ENCODE peak calls at places on chromosome 22, in six cellular contexts. O is bronchial epithelial cell, X is tibial artery, M is dorsolateral prefrontal cortex, P is brain microvascular endothelial cell, A is Panc1. F is an unnamed sample.

GRCh38 chr22:49549256-49549655 is 278.4 kb downstream of the BRD1 start:
- DNase-seq in O (no peak), X (peak; percentile 60), M (no peak), P (no peak), A (no peak), F (no peak)

GRCh38 chr22:30694638-30695350 is at the start of gene OSBP2:
- DNase-seq in O (no peak), X (peak; percentile 62), M (peak; percentile 57), P (no peak), A (no peak), F (peak; percentile 27)

GRCh38 chr22:20430641-20431519 is 6.7 kb downstream of the SCARF2 start:
- DNase-seq in O (peak; percentile 15), X (peak; percentile 67), M (peak; percentile 48), P (no peak), A (no peak), F (no peak)

GRCh38 chr22:21762712-21763581 is 27.4 kb upstream of the YPEL1 start:
- DNase-seq in O (no peak), X (no peak), M (no peak), P (no peak), A (no peak), F (no peak)

GRCh38 chr22:36077261-36077660 is 48.6 kb upstream of the RBFOX2 start:
- DNase-seq in O (peak; percentile 41), X (no peak), M (no peak), P (no peak), A (no peak), F (peak; percentile 40)

GRCh38 chr22:17369553-17370035 is 334 bp downstream of the CECR2 start:
- DNase-seq in O (no peak), X (no peak), M (peak; percentile 47), P (no peak), A (no peak), F (peak; percentile 26)

GRCh38 chr22:19292262-19293230 is 1.0 kb upstream of the CLTCL1 start:
- DNase-seq in O (peak; percentile 52), X (peak; percentile 77), M (no peak), P (no peak), A (no peak), F (peak; percentile 3)

GRCh38 chr22:17994424-17995108 is 29.8 kb downstream of the MICAL3 start:
- DNase-seq in O (no peak), X (no peak), M (no peak), P (no peak), A (no peak), F (no peak)

GRCh38 chr22:21015051-21016006 is at the start of gene P2RX6:
- DNase-seq in O (no peak), X (no peak), M (no peak), P (peak; percentile 25), A (no peak), F (peak; percentile 81)

GRCh38 chr22:44505796-44506354 is 7.8 kb upstream of the RTL6 start:
- DNase-seq in O (no peak), X (peak; percentile 9), M (no peak), P (no peak), A (no peak), F (peak; percentile 54)

GRCh38 chr22:20153945-20154344 is 3.1 kb upstream of the CCDC188 start:
- DNase-seq in O (no peak), X (no peak), M (no peak), P (no peak), A (no peak), F (no peak)

GRCh38 chr22:24474221-24474620 is 20.9 kb upstream of the UPB1 start:
- DNase-seq in O (peak; percentile 60), X (no peak), M (no peak), P (peak; percentile 92), A (no peak), F (peak; percentile 54)

GRCh38 chr22:48627203-48627602 is 1200.5 kb downstream of the BRD1 start:
- DNase-seq in O (no peak), X (no peak), M (no peak), P (no peak), A (no peak), F (no peak)

GRCh38 chr22:35425971-35426800 is 26.2 kb downstream of the MCM5 start:
- DNase-seq in O (peak; percentile 51), X (no peak), M (no peak), P (no peak), A (no peak), F (no peak)

GRCh38 chr22:37161442-37161841 is 11.7 kb upstream of the IL2RB start:
- DNase-seq in O (no peak), X (no peak), M (no peak), P (no peak), A (no peak), F (peak; percentile 32)

GRCh38 chr22:46129390-46130041 is 20.8 kb upstream of the PPARA start:
- DNase-seq in O (no peak), X (no peak), M (no peak), P (no peak), A (no peak), F (no peak)

GRCh38 chr22:35842954-35843353 is 125.3 kb downstream of the APOL5 start:
- DNase-seq in O (peak; percentile 48), X (no peak), M (no peak), P (peak; percentile 62), A (no peak), F (peak; percentile 58)

GRCh38 chr22:20184501-20185145 is 33.8 kb upstream of the CCDC188 start:
- DNase-seq in O (no peak), X (no peak), M (no peak), P (no peak), A (no peak), F (no peak)

GRCh38 chr22:37926358-37926757 is 20.3 kb downstream of the MICALL1 start:
- DNase-seq in O (no peak), X (no peak), M (no peak), P (no peak), A (no peak), F (no peak)

GRCh38 chr22:48746789-48747425 is 1080.8 kb downstream of the BRD1 start:
- DNase-seq in O (no peak), X (no peak), M (peak; percentile 36), P (no peak), A (no peak), F (no peak)

GRCh38 chr22:41596776-41597634 is 7.4 kb upstream of the PMM1 start:
- DNase-seq in O (peak; percentile 57), X (peak; percentile 74), M (no peak), P (peak; percentile 22), A (no peak), F (peak; percentile 49)

GRCh38 chr22:19018256-19018655 is 82.2 kb upstream of the PRODH start:
- DNase-seq in O (no peak), X (no peak), M (no peak), P (no peak), A (no peak), F (no peak)

GRCh38 chr22:25237503-25237902 is 18.1 kb downstream of the CRYBB2 start:
- DNase-seq in O (no peak), X (no peak), M (no peak), P (no peak), A (no peak), F (no peak)

GRCh38 chr22:48719978-48720661 is 1107.6 kb downstream of the BRD1 start:
- DNase-seq in O (no peak), X (peak; percentile 28), M (peak; percentile 41), P (no peak), A (no peak), F (no peak)

GRCh38 chr22:33579448-33580093 is 340.7 kb downstream of the LARGE1 start:
- DNase-seq in O (peak; percentile 29), X (no peak), M (no peak), P (peak; percentile 58), A (peak; percentile 43), F (peak; percentile 31)

GRCh38 chr22:18001040-18001893 is 23.1 kb downstream of the MICAL3 start:
- DNase-seq in O (peak; percentile 90), X (peak; percentile 92), M (peak; percentile 87), P (peak; percentile 96), A (peak; percentile 81), F (peak; percentile 92)

GRCh38 chr22:44523981-44524759 is 26.1 kb upstream of the RTL6 start:
- DNase-seq in O (no peak), X (peak; percentile 25), M (no peak), P (peak; percentile 93), A (no peak), F (peak; percentile 88)

GRCh38 chr22:43289551-43289963 is 53.6 kb downstream of the SCUBE1 start:
- DNase-seq in O (no peak), X (no peak), M (no peak), P (no peak), A (no peak), F (no peak)
- H3K4me3 ChIP-seq in O (no peak overlapping the region), X (peak overlapping the region; percentile 25), M (peak overlapping the region; percentile 38), P (no peak overlapping the region), A (no peak overlapping the region), F (no peak overlapping the region)

GRCh38 chr22:39215430-39216142 is 29.2 kb downstream of the PDGFB start:
- DNase-seq in O (no peak), X (peak; percentile 17), M (no peak), P (no peak), A (no peak), F (no peak)

GRCh38 chr22:39212721-39213376 is 31.9 kb downstream of the PDGFB start:
- DNase-seq in O (peak; percentile 37), X (peak; percentile 19), M (no peak), P (no peak), A (peak; percentile 63), F (peak; percentile 42)

GRCh38 chr22:39215070-39215396 is 29.7 kb downstream of the PDGFB start:
- DNase-seq in O (no peak), X (peak; percentile 13), M (no peak), P (no peak), A (no peak), F (no peak)

GRCh38 chr22:39214383-39215069 is 30.3 kb downstream of the PDGFB start:
- DNase-seq in O (peak; percentile 93), X (peak; percentile 16), M (no peak), P (no peak), A (no peak), F (peak; percentile 28)

DNA sequence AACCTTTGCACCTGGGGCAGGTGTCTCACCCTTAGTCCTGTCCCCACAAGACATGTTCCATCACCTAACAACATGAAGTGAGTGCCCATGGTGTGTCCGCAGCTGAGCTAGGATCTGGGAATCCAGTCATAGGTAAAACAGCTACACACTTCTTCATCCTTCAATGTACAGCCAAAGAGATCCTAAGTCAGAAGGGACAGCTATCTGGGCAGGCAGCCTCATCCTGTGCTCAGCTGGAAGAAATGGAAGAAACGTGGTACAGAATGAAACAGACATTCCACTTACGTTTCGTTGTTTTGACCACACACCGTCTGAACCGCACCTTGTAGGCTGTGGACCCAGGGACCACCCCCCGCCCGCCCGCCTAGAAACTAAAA is 30.8 kb downstream of the PDGFB start:
- DNase-seq in O (no peak), X (no peak), M (no peak), P (no peak), A (no peak), F (no peak)
- H3K4me3 ChIP-seq in O (no peak overlapping the region), X (no peak overlapping the region), M (no peak overlapping the region), P (no peak overlapping the region), A (no peak overlapping the region), F (no peak overlapping the region)

DNA sequence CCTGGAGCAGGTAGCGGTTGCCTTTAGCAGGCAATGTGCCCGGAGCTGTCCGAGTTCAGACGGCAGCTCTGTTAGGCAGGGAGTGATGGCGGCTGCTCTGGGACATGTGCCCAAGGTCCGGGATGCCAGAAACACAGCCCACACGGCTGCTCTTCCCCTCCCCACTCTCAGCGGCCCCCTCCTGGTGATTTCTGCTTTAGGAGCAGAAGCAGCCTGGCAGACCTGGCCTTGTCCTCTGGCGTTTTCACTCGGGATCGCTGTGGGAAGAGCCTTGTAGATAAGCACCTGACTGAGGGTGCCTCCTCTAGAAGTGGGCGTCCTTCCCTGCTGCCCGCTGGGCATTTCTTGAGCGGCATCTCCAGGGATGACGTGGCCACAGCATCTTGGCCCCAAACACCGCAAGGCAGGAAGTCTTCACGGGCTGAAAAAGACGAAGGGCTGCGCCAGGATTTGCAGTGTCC is 392.2 kb downstream of the TBC1D22A start:
- DNase-seq in O (no peak), X (no peak), M (peak; percentile 67), P (no peak), A (no peak), F (peak; percentile 90)
- H3K4me3 ChIP-seq in O (no peak overlapping the region), X (peak overlapping the region; percentile 41), M (peak overlapping the region; percentile 54), P (no peak overlapping the region), A (no peak overlapping the region), F (peak overlapping the region; percentile 42)

GRCh38 chr22:22894740-22895731 is 7.4 kb downstream of the IGLL5 start:
- DNase-seq in O (no peak), X (peak; percentile 46), M (peak; percentile 8), P (no peak), A (no peak), F (no peak)
- H3K4me3 ChIP-seq in O (no peak overlapping the region), X (no peak overlapping the region), M (no peak overlapping the region), P (no peak overlapping the region), A (no peak overlapping the region), F (no peak overlapping the region)